ENCODE peak calls at places on chromosomes 13 and 19, in ten cellular contexts. A is activated T-helper 2 cell treated with anti-CD3 and anti-CD28 coated beads, Interferon-gamma antibody, Interleukin-2, Interleukin-4, amounts not matched to agents 10 μg/mL and 5 μg/mL and 100 μg/mL, durations not matched to agents 14 hours and 24 hours and 36 hours; S is HCT116; Y is esophagus squamous epithelium; H is hepatocyte; O is naive thymus-derived CD4-positive, alpha-beta T cell; M is GM03348; W is GM04504; P is COR-L47; Z is NCI-H1436. J is an unnamed sample.

GRCh38 chr13:113448885-113449692 is 4.2 kb downstream of the ADPRHL1 start:
- DNase-seq in M (peak; percentile 52), O (no peak), H (peak; percentile 48), W (peak; percentile 31), A (peak; percentile 28), Y (no peak), Z (peak; percentile 97), S (peak; percentile 96), P (peak; percentile 99), J (peak; percentile 97)

GRCh38 chr13:26499209-26499601 is 58.3 kb upstream of the WASF3 start:
- DNase-seq in O (no peak), W (no peak), H (no peak), A (no peak), M (no peak), Z (no peak), P (no peak), S (no peak), Y (no peak), J (peak; percentile 50)

GRCh38 chr13:94795292-94795691 is 82.9 kb upstream of the SOX21 start:
- DNase-seq in M (no peak), S (no peak), A (no peak), O (no peak), P (no peak), Z (no peak), W (no peak), Y (no peak), H (no peak), J (no peak)

GRCh38 chr19:4970558-4971423 is 1.9 kb downstream of the KDM4B start:
- DNase-seq in S (no peak), A (no peak), H (no peak), M (peak; percentile 27), Z (no peak), P (no peak), W (no peak), Y (no peak), O (peak; percentile 5), J (peak; percentile 32)

GRCh38 chr19:5480427-5480836 is 25.2 kb downstream of the ZNRF4 start:
- DNase-seq in W (no peak), Z (peak; percentile 13), M (peak; percentile 44), A (no peak), S (peak; percentile 28), Y (no peak), P (no peak), H (no peak), O (no peak), J (no peak)

GRCh38 chr19:50659318-50660082 is 10.3 kb downstream of the C19orf81 start:
- DNase-seq in W (no peak), P (no peak), S (no peak), O (no peak), Y (no peak), Z (no peak), H (no peak), M (no peak), A (no peak), J (no peak)

GRCh38 chr19:10318807-10319426 is 3.1 kb upstream of the FDX2 start:
- DNase-seq in S (no peak), Y (no peak), H (no peak), Z (no peak), P (no peak), O (no peak), A (no peak), W (no peak), M (no peak), J (no peak)

GRCh38 chr13:45417790-45418534 is at the start of gene SLC25A30:
- DNase-seq in O (peak; percentile 88), M (peak; percentile 93), A (peak; percentile 82), Z (peak; percentile 72), S (peak; percentile 91), P (peak; percentile 85), W (peak; percentile 68), H (peak; percentile 93), Y (peak; percentile 39), J (peak; percentile 95)

GRCh38 chr13:44972956-44973581 is 16.2 kb downstream of the NUFIP1 start:
- DNase-seq in O (no peak), A (no peak), M (peak; percentile 52), P (peak; percentile 44), W (no peak), Z (no peak), S (peak; percentile 18), Y (no peak), H (peak; percentile 34), J (peak; percentile 15)

GRCh38 chr19:46355234-46355990 is 8.5 kb downstream of the PPP5C start:
- DNase-seq in P (no peak), Y (no peak), W (no peak), H (peak; percentile 69), M (no peak), S (no peak), Z (no peak), O (no peak), A (no peak), J (no peak)

GRCh38 chr13:111245781-111246384 is 74.6 kb upstream of the TEX29 start:
- DNase-seq in S (no peak), Y (no peak), H (no peak), P (no peak), Z (no peak), A (no peak), W (peak; percentile 34), M (peak; percentile 58), O (no peak), J (no peak)

GRCh38 chr13:26872444-26873173 is 112.0 kb upstream of the GPR12 start:
- DNase-seq in Z (peak; percentile 12), O (peak; percentile 28), W (peak; percentile 6), A (peak; percentile 28), Y (no peak), S (peak; percentile 24), M (peak; percentile 67), H (peak; percentile 77), P (peak; percentile 62), J (peak; percentile 84)

GRCh38 chr19:48629297-48629598 is 7.9 kb downstream of the DBP start:
- DNase-seq in S (no peak), M (no peak), P (no peak), Y (no peak), H (no peak), O (no peak), W (no peak), Z (no peak), A (no peak), J (no peak)

J was measured in NCI-H146.